ENCODE peak calls at places on chromosomes 2 and 18, in four cellular contexts. One of them, this sample, is unnamed.

GRCh38 chr18:33600846-33601245 is 22.8 kb downstream of the ASXL3 start:
- DNase-seq in HTR-8/SVneo: no peak
- DNase-seq in PC-3: no peak
- DNase-seq in cardiac muscle cell: no peak
- DNase-seq in this sample: no peak

GRCh38 chr2:16665746-16666452 is at the start of gene CYRIA:
- DNase-seq in PC-3: no peak
- DNase-seq in cardiac muscle cell: peak; percentile 79
- DNase-seq in HTR-8/SVneo: no peak
- DNase-seq in this sample: peak; percentile 59

GRCh38 chr2:96103388-96103705 is 13.0 kb downstream of the ADRA2B start:
- DNase-seq in HTR-8/SVneo: no peak
- DNase-seq in PC-3: no peak
- DNase-seq in cardiac muscle cell: no peak
- DNase-seq in this sample: no peak

GRCh38 chr2:130755234-130756040 is at the start of gene AMER3:
- DNase-seq in PC-3: no peak
- DNase-seq in cardiac muscle cell: peak; percentile 75
- DNase-seq in HTR-8/SVneo: no peak
- DNase-seq in this sample: no peak

GRCh38 chr2:72367530-72368225 is 220.0 kb upstream of the CYP26B1 start:
- DNase-seq in HTR-8/SVneo: peak; percentile 68
- DNase-seq in cardiac muscle cell: peak; percentile 27
- DNase-seq in PC-3: peak; percentile 97
- DNase-seq in this sample: peak; percentile 82

GRCh38 chr18:9437049-9437448 is 38.3 kb upstream of the RALBP1 start:
- DNase-seq in HTR-8/SVneo: no peak
- DNase-seq in cardiac muscle cell: no peak
- DNase-seq in PC-3: no peak
- DNase-seq in this sample: no peak

GRCh38 chr2:42901076-42901645 is 108.8 kb upstream of the HAAO start:
- DNase-seq in HTR-8/SVneo: no peak
- DNase-seq in PC-3: no peak
- DNase-seq in cardiac muscle cell: no peak
- DNase-seq in this sample: no peak

GRCh38 chr18:48820483-48821250 is 130.1 kb downstream of the SMAD7 start:
- DNase-seq in cardiac muscle cell: no peak
- DNase-seq in HTR-8/SVneo: no peak
- DNase-seq in PC-3: no peak
- DNase-seq in this sample: no peak

GRCh38 chr2:122681626-122682025 is 926.2 kb downstream of the TSN start:
- DNase-seq in cardiac muscle cell: no peak
- DNase-seq in PC-3: peak; percentile 65
- DNase-seq in HTR-8/SVneo: no peak
- DNase-seq in this sample: no peak

This sample was measured in ACHN.